ENCODE peak calls at places on chromosome 10, in ten cellular contexts. One of them, this sample, is unnamed. For H3K4me1, the result is how much of the 10 kb centered on the place peaks cover.

GRCh38 chr10:24912214-24912613 is 40.2 kb downstream of the PRTFDC1 start:
- DNase-seq in esophagus squamous epithelium: no peak
- DNase-seq in heart left ventricle: no peak
- DNase-seq in gastrocnemius medialis: no peak
- DNase-seq in tibial nerve: no peak
- DNase-seq in body of pancreas: no peak
- DNase-seq in suprapubic skin: no peak
- DNase-seq in transverse colon: no peak
- DNase-seq in uterus: no peak
- DNase-seq in breast epithelium: no peak
- DNase-seq in this sample: no peak

GRCh38 chr10:43315535-43316245 is 48.8 kb upstream of the RASGEF1A start:
- DNase-seq in esophagus squamous epithelium: no peak
- DNase-seq in heart left ventricle: no peak
- DNase-seq in gastrocnemius medialis: no peak
- DNase-seq in tibial nerve: no peak
- DNase-seq in body of pancreas: no peak
- DNase-seq in suprapubic skin: no peak
- DNase-seq in transverse colon: peak
- DNase-seq in uterus: no peak
- DNase-seq in breast epithelium: no peak
- DNase-seq in this sample: no peak

GRCh38 chr10:8365935-8366911 is 311.7 kb downstream of the GATA3 start:
- DNase-seq in esophagus squamous epithelium: no peak
- DNase-seq in heart left ventricle: no peak
- DNase-seq in gastrocnemius medialis: no peak
- DNase-seq in tibial nerve: no peak
- DNase-seq in body of pancreas: no peak
- DNase-seq in suprapubic skin: no peak
- DNase-seq in transverse colon: no peak
- DNase-seq in uterus: no peak
- DNase-seq in breast epithelium: no peak
- DNase-seq in this sample: no peak

GRCh38 chr10:61901829-61902447 is 439 bp downstream of the ARID5B start:
- DNase-seq in esophagus squamous epithelium: no peak
- DNase-seq in heart left ventricle: no peak
- DNase-seq in gastrocnemius medialis: no peak
- DNase-seq in tibial nerve: no peak
- DNase-seq in body of pancreas: peak
- DNase-seq in suprapubic skin: no peak
- DNase-seq in transverse colon: peak
- DNase-seq in uterus: no peak
- DNase-seq in breast epithelium: no peak
- DNase-seq in this sample: no peak

GRCh38 chr10:29647483-29647882 is 12.7 kb upstream of the SVIL start:
- DNase-seq in esophagus squamous epithelium: no peak
- DNase-seq in heart left ventricle: no peak
- DNase-seq in gastrocnemius medialis: no peak
- DNase-seq in tibial nerve: no peak
- DNase-seq in body of pancreas: no peak
- DNase-seq in suprapubic skin: no peak
- DNase-seq in transverse colon: no peak
- DNase-seq in uterus: no peak
- DNase-seq in breast epithelium: no peak
- DNase-seq in this sample: no peak

GRCh38 chr10:43696909-43697499 is 48.3 kb upstream of the ZNF32 start:
- DNase-seq in esophagus squamous epithelium: no peak
- DNase-seq in heart left ventricle: no peak
- DNase-seq in gastrocnemius medialis: no peak
- DNase-seq in tibial nerve: no peak
- DNase-seq in body of pancreas: no peak
- DNase-seq in suprapubic skin: no peak
- DNase-seq in transverse colon: no peak
- DNase-seq in uterus: no peak
- DNase-seq in breast epithelium: no peak
- DNase-seq in this sample: no peak

GRCh38 chr10:64648915-64649314 is 1127.7 kb downstream of the REEP3 start:
- DNase-seq in esophagus squamous epithelium: no peak
- DNase-seq in heart left ventricle: no peak
- DNase-seq in gastrocnemius medialis: no peak
- DNase-seq in tibial nerve: peak
- DNase-seq in body of pancreas: peak
- DNase-seq in suprapubic skin: no peak
- DNase-seq in transverse colon: no peak
- DNase-seq in uterus: no peak
- DNase-seq in breast epithelium: no peak
- DNase-seq in this sample: no peak

GRCh38 chr10:96912405-96912804 is 80.3 kb downstream of the LCOR start:
- DNase-seq in esophagus squamous epithelium: no peak
- DNase-seq in heart left ventricle: no peak
- DNase-seq in gastrocnemius medialis: no peak
- DNase-seq in tibial nerve: no peak
- DNase-seq in body of pancreas: no peak
- DNase-seq in suprapubic skin: no peak
- DNase-seq in transverse colon: no peak
- DNase-seq in uterus: no peak
- DNase-seq in breast epithelium: no peak
- DNase-seq in this sample: no peak

GRCh38 chr10:84256510-84257342 is 11.9 kb downstream of the RGR start:
- DNase-seq in esophagus squamous epithelium: no peak
- DNase-seq in heart left ventricle: peak
- DNase-seq in gastrocnemius medialis: no peak
- DNase-seq in tibial nerve: peak
- DNase-seq in body of pancreas: peak
- DNase-seq in suprapubic skin: no peak
- DNase-seq in transverse colon: peak
- DNase-seq in uterus: no peak
- DNase-seq in breast epithelium: peak
- DNase-seq in this sample: no peak

GRCh38 chr10:115355162-115355760 is 262.1 kb downstream of the ATRNL1 start:
- DNase-seq in esophagus squamous epithelium: no peak
- DNase-seq in heart left ventricle: no peak
- DNase-seq in gastrocnemius medialis: no peak
- DNase-seq in tibial nerve: no peak
- DNase-seq in body of pancreas: peak
- DNase-seq in suprapubic skin: no peak
- DNase-seq in transverse colon: peak
- DNase-seq in uterus: peak
- DNase-seq in breast epithelium: no peak
- DNase-seq in this sample: no peak

GRCh38 chr10:35797187-35797586 is 155.1 kb upstream of the FZD8 start:
- DNase-seq in esophagus squamous epithelium: no peak
- DNase-seq in heart left ventricle: no peak
- DNase-seq in gastrocnemius medialis: no peak
- DNase-seq in tibial nerve: no peak
- DNase-seq in body of pancreas: no peak
- DNase-seq in suprapubic skin: no peak
- DNase-seq in transverse colon: no peak
- DNase-seq in uterus: no peak
- DNase-seq in breast epithelium: no peak
- DNase-seq in this sample: no peak

GRCh38 chr10:89414879-89415821 is 782 bp downstream of the IFIT5 start:
- DNase-seq in esophagus squamous epithelium: no peak
- DNase-seq in heart left ventricle: peak
- DNase-seq in gastrocnemius medialis: peak
- DNase-seq in tibial nerve: peak
- DNase-seq in body of pancreas: peak
- DNase-seq in suprapubic skin: peak
- DNase-seq in transverse colon: peak
- DNase-seq in uterus: peak
- DNase-seq in breast epithelium: peak
- DNase-seq in this sample: peak

GRCh38 chr10:103794996-103795395 is 60.4 kb downstream of the SH3PXD2A start:
- DNase-seq in esophagus squamous epithelium: no peak
- DNase-seq in heart left ventricle: no peak
- DNase-seq in gastrocnemius medialis: no peak
- DNase-seq in tibial nerve: no peak
- DNase-seq in body of pancreas: no peak
- DNase-seq in suprapubic skin: no peak
- DNase-seq in transverse colon: no peak
- DNase-seq in uterus: no peak
- DNase-seq in breast epithelium: no peak
- DNase-seq in this sample: no peak

DNA sequence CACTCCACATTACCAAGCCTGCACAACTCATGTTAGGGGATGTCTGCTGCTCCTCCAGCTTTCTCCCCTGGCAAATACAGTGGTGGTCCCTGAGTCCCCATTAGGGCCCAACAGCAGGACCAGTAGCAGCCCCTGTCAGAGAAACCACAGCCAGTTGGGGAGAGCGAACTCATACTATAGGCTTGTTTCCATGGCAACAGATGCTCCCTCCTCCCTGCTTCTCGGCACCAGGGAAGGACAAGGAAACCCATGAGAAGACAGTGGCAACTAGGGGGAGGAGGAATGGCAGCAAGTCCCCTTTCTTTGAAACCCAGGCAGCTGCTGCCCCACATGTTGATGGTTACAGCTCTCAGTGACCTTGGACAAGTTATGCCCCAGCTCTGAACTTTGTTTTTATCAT is 326.4 kb downstream of the KCNMA1 start:
- DNase-seq in esophagus squamous epithelium: no peak
- DNase-seq in heart left ventricle: no peak
- DNase-seq in gastrocnemius medialis: no peak
- DNase-seq in tibial nerve: no peak
- DNase-seq in body of pancreas: no peak
- DNase-seq in suprapubic skin: no peak
- DNase-seq in transverse colon: no peak
- DNase-seq in uterus: no peak
- DNase-seq in breast epithelium: no peak
- DNase-seq in this sample: no peak
- H3K27ac ChIP-seq in esophagus squamous epithelium: no peak
- H3K27ac ChIP-seq in heart left ventricle: no peak
- H3K27ac ChIP-seq in gastrocnemius medialis: no peak
- H3K27ac ChIP-seq in tibial nerve: no peak
- H3K27ac ChIP-seq in body of pancreas: no peak
- H3K27ac ChIP-seq in suprapubic skin: no peak
- H3K27ac ChIP-seq in transverse colon: peak
- H3K27ac ChIP-seq in uterus: peak
- H3K27ac ChIP-seq in breast epithelium: no peak
- H3K27ac ChIP-seq in this sample: no peak

GRCh38 chr10:86861351-86861750 is 96.1 kb downstream of the MMRN2 start:
- DNase-seq in esophagus squamous epithelium: no peak
- DNase-seq in heart left ventricle: no peak
- DNase-seq in gastrocnemius medialis: no peak
- DNase-seq in tibial nerve: no peak
- DNase-seq in body of pancreas: no peak
- DNase-seq in suprapubic skin: no peak
- DNase-seq in transverse colon: no peak
- DNase-seq in uterus: no peak
- DNase-seq in breast epithelium: no peak
- DNase-seq in this sample: no peak

GRCh38 chr10:86855503-86855902 is 99.1 kb downstream of the BMPR1A start:
- DNase-seq in esophagus squamous epithelium: no peak
- DNase-seq in heart left ventricle: no peak
- DNase-seq in gastrocnemius medialis: no peak
- DNase-seq in tibial nerve: no peak
- DNase-seq in body of pancreas: no peak
- DNase-seq in suprapubic skin: no peak
- DNase-seq in transverse colon: no peak
- DNase-seq in uterus: no peak
- DNase-seq in breast epithelium: no peak
- DNase-seq in this sample: no peak

GRCh38 chr10:86862373-86862772 is 95.0 kb downstream of the MMRN2 start:
- DNase-seq in esophagus squamous epithelium: no peak
- DNase-seq in heart left ventricle: no peak
- DNase-seq in gastrocnemius medialis: no peak
- DNase-seq in tibial nerve: no peak
- DNase-seq in body of pancreas: no peak
- DNase-seq in suprapubic skin: no peak
- DNase-seq in transverse colon: no peak
- DNase-seq in uterus: no peak
- DNase-seq in breast epithelium: no peak
- DNase-seq in this sample: no peak

GRCh38 chr10:86856156-86856555 is 99.7 kb downstream of the BMPR1A start:
- DNase-seq in esophagus squamous epithelium: no peak
- DNase-seq in heart left ventricle: no peak
- DNase-seq in gastrocnemius medialis: no peak
- DNase-seq in tibial nerve: no peak
- DNase-seq in body of pancreas: no peak
- DNase-seq in suprapubic skin: no peak
- DNase-seq in transverse colon: no peak
- DNase-seq in uterus: no peak
- DNase-seq in breast epithelium: no peak
- DNase-seq in this sample: no peak

GRCh38 chr10:86857097-86857825 is 100.2 kb downstream of the MMRN2 start:
- DNase-seq in esophagus squamous epithelium: no peak
- DNase-seq in heart left ventricle: no peak
- DNase-seq in gastrocnemius medialis: no peak
- DNase-seq in tibial nerve: no peak
- DNase-seq in body of pancreas: no peak
- DNase-seq in suprapubic skin: no peak
- DNase-seq in transverse colon: no peak
- DNase-seq in uterus: no peak
- DNase-seq in breast epithelium: no peak
- DNase-seq in this sample: no peak
- H3K4me1 ChIP-seq in esophagus squamous epithelium: under half
- H3K4me1 ChIP-seq in heart left ventricle: under half
- H3K4me1 ChIP-seq in gastrocnemius medialis: under half
- H3K4me1 ChIP-seq in tibial nerve: under half
- H3K4me1 ChIP-seq in body of pancreas: under half
- H3K4me1 ChIP-seq in suprapubic skin: under half
- H3K4me1 ChIP-seq in transverse colon: under half
- H3K4me1 ChIP-seq in uterus: under half
- H3K4me1 ChIP-seq in breast epithelium: under half
- H3K4me1 ChIP-seq in this sample: under half

GRCh38 chr10:124470544-124471449 is 9.2 kb downstream of the LHPP start:
- DNase-seq in esophagus squamous epithelium: no peak
- DNase-seq in heart left ventricle: no peak
- DNase-seq in gastrocnemius medialis: no peak
- DNase-seq in tibial nerve: no peak
- DNase-seq in body of pancreas: no peak
- DNase-seq in suprapubic skin: no peak
- DNase-seq in transverse colon: no peak
- DNase-seq in uterus: no peak
- DNase-seq in breast epithelium: no peak
- DNase-seq in this sample: no peak
- TF ChIP-seq POLR2A in esophagus squamous epithelium: no peak
- TF ChIP-seq POLR2A in heart left ventricle: no peak
- TF ChIP-seq POLR2A in gastrocnemius medialis: no peak
- TF ChIP-seq POLR2A in tibial nerve: no peak
- TF ChIP-seq POLR2A in body of pancreas: no peak
- TF ChIP-seq POLR2A in suprapubic skin: no peak
- TF ChIP-seq POLR2A in transverse colon: no peak
- TF ChIP-seq POLR2A in uterus: no peak
- TF ChIP-seq POLR2A in breast epithelium: no peak
- TF ChIP-seq POLR2A in this sample: no peak

DNA sequence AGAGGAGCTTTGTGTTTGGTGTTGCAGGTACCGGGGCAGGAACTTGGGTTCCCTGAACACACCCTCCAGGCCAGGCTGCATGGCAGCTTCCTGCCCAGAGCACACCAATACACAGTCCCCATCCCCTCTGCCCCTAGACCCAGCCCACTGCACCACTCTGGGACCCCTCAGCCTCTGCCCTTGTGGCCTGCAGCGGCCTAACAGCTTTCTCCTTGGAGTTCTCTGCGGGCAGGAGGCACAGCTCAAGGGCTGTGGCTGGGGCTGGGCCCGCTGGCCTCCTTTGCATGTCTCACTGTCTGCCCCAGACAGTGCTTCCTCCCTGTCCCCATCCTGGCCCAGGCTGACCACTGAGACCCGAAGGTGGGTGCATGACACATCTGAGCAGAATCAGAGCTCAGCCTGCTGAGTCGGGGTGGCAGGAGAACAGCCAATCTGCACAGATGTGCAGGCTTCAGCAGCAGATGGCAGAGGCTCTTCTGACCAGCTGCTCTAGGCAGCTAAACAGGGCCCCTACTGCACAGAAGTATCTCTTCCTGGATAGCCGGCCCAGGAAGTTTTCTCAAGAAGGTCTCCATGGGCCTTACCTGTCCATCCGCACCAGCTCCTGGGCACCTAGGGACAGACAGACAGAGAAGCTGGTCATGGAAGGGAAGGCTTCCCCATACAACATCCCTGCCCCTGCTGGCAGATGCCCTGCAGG is 20.8 kb downstream of the VSIR start:
- DNase-seq in esophagus squamous epithelium: no peak
- DNase-seq in heart left ventricle: no peak
- DNase-seq in gastrocnemius medialis: no peak
- DNase-seq in tibial nerve: no peak
- DNase-seq in body of pancreas: no peak
- DNase-seq in suprapubic skin: no peak
- DNase-seq in transverse colon: peak
- DNase-seq in uterus: no peak
- DNase-seq in breast epithelium: no peak
- DNase-seq in this sample: peak
- H3K27ac ChIP-seq in esophagus squamous epithelium: peak
- H3K27ac ChIP-seq in heart left ventricle: no peak
- H3K27ac ChIP-seq in gastrocnemius medialis: peak
- H3K27ac ChIP-seq in tibial nerve: peak
- H3K27ac ChIP-seq in body of pancreas: no peak
- H3K27ac ChIP-seq in suprapubic skin: peak
- H3K27ac ChIP-seq in transverse colon: peak
- H3K27ac ChIP-seq in uterus: peak
- H3K27ac ChIP-seq in breast epithelium: peak
- H3K27ac ChIP-seq in this sample: peak